ENCODE peak calls at places on chromosomes 1 and 21, in eight cellular contexts. L is astrocyte, S is transverse colon, G is mammary epithelial cell, Y is AG04450, D is esophagus squamous epithelium, Z is stomach, B is ovary. F is an unnamed sample.

GRCh38 chr1:21897844-21898243 is 39.3 kb downstream of the HSPG2 start:
- DNase-seq in L (no peak), G (no peak), B (no peak), Y (no peak), Z (no peak), S (no peak), D (no peak), F (no peak)

GRCh38 chr1:40167317-40167716 is 6.1 kb downstream of the RLF start:
- DNase-seq in Z (no peak), Y (no peak), G (no peak), S (no peak), B (no peak), D (no peak), L (no peak), F (no peak)

GRCh38 chr1:74771913-74772515 is 39.1 kb downstream of the TYW3 start:
- DNase-seq in D (no peak), L (peak; percentile 18), G (peak; percentile 30), B (no peak), S (no peak), Z (no peak), Y (peak; percentile 8), F (peak; percentile 24)

GRCh38 chr1:244254467-244254866 is 197.2 kb downstream of the ADSS2 start:
- DNase-seq in S (peak; percentile 13), Y (no peak), L (no peak), D (no peak), Z (no peak), G (no peak), B (no peak), F (no peak)

GRCh38 chr1:38213720-38214367 is 167.3 kb upstream of the POU3F1 start:
- DNase-seq in Y (no peak), D (no peak), L (no peak), S (no peak), G (no peak), Z (no peak), B (no peak), F (no peak)

GRCh38 chr1:42939216-42939615 is 19.5 kb downstream of the SLC2A1 start:
- DNase-seq in B (no peak), G (no peak), S (peak; percentile 57), L (no peak), Y (no peak), Z (peak; percentile 76), D (no peak), F (peak; percentile 82)

GRCh38 chr1:178908358-178908757 is 37.5 kb upstream of the ANGPTL1 start:
- DNase-seq in S (no peak), Z (no peak), Y (no peak), G (no peak), L (peak; percentile 78), D (no peak), B (no peak), F (no peak)

GRCh38 chr1:69103705-69104385 is 463.9 kb upstream of the LRRC7 start:
- DNase-seq in B (no peak), G (peak; percentile 8), Z (no peak), L (no peak), S (no peak), Y (no peak), D (no peak), F (no peak)

GRCh38 chr1:182917386-182917785 is 35.6 kb downstream of the SHCBP1L start:
- DNase-seq in B (no peak), D (no peak), G (no peak), Y (no peak), S (no peak), Z (no peak), L (peak; percentile 15), F (no peak)

GRCh38 chr1:246506440-246506784 is 667 bp downstream of the SMYD3 start:
- DNase-seq in L (no peak), Z (no peak), B (no peak), Y (no peak), G (no peak), D (no peak), S (no peak), F (no peak)

GRCh38 chr1:12014141-12014981 is 4.9 kb upstream of the MIIP start:
- DNase-seq in S (no peak), L (peak; percentile 61), D (no peak), B (no peak), G (peak; percentile 83), Z (no peak), Y (no peak), F (no peak)

GRCh38 chr1:84946631-84947030 is 50.3 kb downstream of the MCOLN2 start:
- DNase-seq in L (peak; percentile 10), D (no peak), Y (peak; percentile 13), Z (no peak), B (no peak), G (no peak), S (no peak), F (no peak)

GRCh38 chr1:210743038-210743437 is 390.9 kb downstream of the KCNH1 start:
- DNase-seq in Z (no peak), D (no peak), B (no peak), S (no peak), Y (no peak), G (no peak), L (no peak), F (no peak)

GRCh38 chr21:38293765-38294164 is 37.0 kb downstream of the KCNJ15 start:
- DNase-seq in Y (no peak), S (peak; percentile 63), D (no peak), Z (peak; percentile 64), B (no peak), G (no peak), L (no peak), F (no peak)

DNA sequence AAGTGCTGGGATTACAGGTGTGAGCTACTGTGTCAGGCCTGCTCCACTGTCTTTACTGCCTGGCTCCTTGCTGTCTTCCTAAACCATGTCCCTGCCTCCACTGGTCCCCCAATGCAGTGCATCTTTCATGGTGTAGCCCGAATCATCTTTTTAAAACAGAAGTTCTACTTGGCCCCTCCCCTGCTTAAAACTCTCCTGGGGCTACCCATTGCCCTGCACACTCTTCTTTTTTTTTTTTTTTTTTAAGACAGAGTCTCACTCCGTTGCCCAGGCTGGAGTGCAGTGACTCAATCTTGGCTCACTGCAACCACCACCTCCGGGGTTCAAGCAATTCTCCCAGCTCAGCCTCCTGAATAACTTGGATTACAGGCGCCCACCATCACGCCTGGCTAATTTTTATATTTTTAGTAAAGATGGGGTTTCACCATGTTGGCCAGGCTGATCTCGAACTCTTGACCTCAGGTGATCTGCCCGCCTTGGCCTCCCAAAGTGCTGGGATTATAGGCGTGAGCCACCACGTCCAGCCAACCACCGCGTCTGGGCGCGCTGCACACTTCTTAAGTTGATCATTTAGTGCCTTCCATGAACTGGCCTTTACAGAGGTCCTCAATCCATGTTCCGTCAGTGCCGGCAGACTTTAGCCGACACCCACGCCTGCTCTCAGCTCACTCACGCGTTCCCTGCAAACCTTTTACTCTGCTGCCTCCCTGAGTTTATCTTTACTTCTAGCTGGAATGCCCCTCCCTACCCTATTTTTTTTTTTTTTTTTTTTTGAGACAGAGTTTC is 2.4 kb downstream of the FCN3 start:
- DNase-seq in Z (no peak), S (no peak), G (no peak), B (no peak), L (no peak), Y (no peak), D (no peak), F (no peak)
- H3K4me3 ChIP-seq in Z (no peak overlapping the region), S (no peak overlapping the region), G (no peak overlapping the region), B (no peak overlapping the region), L (no peak overlapping the region), Y (no peak overlapping the region), D (no peak overlapping the region), F (no peak overlapping the region)

DNA sequence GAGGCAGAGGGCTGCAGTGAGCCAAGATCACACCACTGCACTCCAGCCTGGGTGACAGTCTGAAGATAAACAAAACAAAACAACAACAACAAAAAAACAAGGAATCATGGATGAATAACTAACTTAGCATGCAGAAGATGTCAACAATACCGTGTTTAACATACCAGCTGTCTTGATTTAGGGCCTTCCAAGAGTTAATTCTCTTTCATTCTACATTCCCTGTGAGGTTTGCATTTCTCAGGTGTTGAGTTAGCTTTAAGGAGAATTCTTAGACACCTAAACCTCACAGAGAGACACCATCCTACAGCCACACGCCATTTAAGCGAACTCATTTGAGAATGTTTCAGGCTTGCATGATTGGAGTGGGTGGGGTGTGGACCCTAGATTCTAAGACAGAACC is 363.1 kb upstream of the RUNX1 start:
- DNase-seq in L (no peak), S (no peak), G (no peak), Y (no peak), B (no peak), Z (no peak), D (no peak), F (no peak)
- H3K9me3 ChIP-seq in L (no peaks in the 10 kb centered on the region), S (no peaks in the 10 kb centered on the region), G (no peaks in the 10 kb centered on the region), Y (peaks cover 4% of the 10 kb centered on the region), B (no peaks in the 10 kb centered on the region), Z (no peaks in the 10 kb centered on the region), D (no peaks in the 10 kb centered on the region), F (no peaks in the 10 kb centered on the region)

GRCh38 chr1:109190189-109190588 is 23.5 kb upstream of the SARS1 start:
- DNase-seq in S (no peak), D (no peak), G (no peak), L (no peak), Z (no peak), Y (no peak), B (no peak), F (no peak)

GRCh38 chr1:109193653-109194590 is 19.8 kb upstream of the SARS1 start:
- DNase-seq in Y (no peak), Z (peak; percentile 64), D (no peak), G (no peak), B (peak; percentile 24), L (no peak), S (peak; percentile 67), F (peak; percentile 59)

GRCh38 chr1:109192433-109192832 is 21.3 kb upstream of the SARS1 start:
- DNase-seq in G (no peak), Y (no peak), S (no peak), B (no peak), Z (no peak), D (no peak), L (no peak), F (no peak)

GRCh38 chr1:109188776-109189175 is 24.9 kb upstream of the SARS1 start:
- DNase-seq in B (no peak), L (no peak), S (no peak), Y (no peak), D (no peak), Z (no peak), G (no peak), F (no peak)

GRCh38 chr1:109191377-109191776 is 22.3 kb upstream of the SARS1 start:
- DNase-seq in Z (no peak), L (no peak), B (no peak), D (no peak), G (no peak), Y (no peak), S (no peak), F (no peak)
- TF ChIP-seq CTCF in Z (no peak), L (no peak), B (no peak), D (no peak), G (no peak), Y (no peak), S (no peak), F (no peak)

DNA sequence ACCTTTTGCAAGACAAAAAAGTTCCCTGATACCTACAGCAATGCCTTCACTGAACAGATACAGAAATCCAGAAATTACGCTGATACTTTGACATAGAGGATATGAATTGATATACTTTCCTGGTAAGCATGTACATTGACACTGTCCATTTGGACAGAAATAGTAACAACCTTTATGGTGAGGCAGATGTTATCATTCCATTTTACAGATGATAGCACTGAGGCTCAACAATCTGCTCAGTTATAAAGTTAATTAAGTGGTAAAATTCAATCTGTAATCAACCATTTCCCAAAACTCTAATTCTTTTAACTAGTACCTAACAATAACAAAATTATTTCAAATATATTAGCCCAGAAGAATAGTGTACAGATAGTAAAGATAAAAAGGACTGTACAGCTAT is 20.6 kb downstream of the SCAF4 start:
- DNase-seq in B (no peak), Y (no peak), D (no peak), S (no peak), G (no peak), L (no peak), Z (no peak), F (no peak)
- H3K4me3 ChIP-seq in B (no peak overlapping the region), Y (no peak overlapping the region), D (no peak overlapping the region), S (no peak overlapping the region), G (no peak overlapping the region), L (no peak overlapping the region), Z (no peak overlapping the region), F (no peak overlapping the region)